ENCODE peak calls at places on chromosomes 6 and 20, in five cellular contexts. C, H, M, R and Z are unnamed samples.

GRCh38 chr20:4445331-4445730 is 276.4 kb upstream of the PRND start:
- DNase-seq in C (no peak), H (no peak), M (no peak), R (no peak), Z (no peak)

GRCh38 chr20:36297656-36298055 is 8.5 kb upstream of the DLGAP4 start:
- DNase-seq in C (no peak), H (no peak), M (no peak), R (no peak), Z (no peak)

GRCh38 chr20:6679086-6679485 is 88.4 kb upstream of the BMP2 start:
- DNase-seq in C (no peak), H (no peak), M (no peak), R (no peak), Z (no peak)

GRCh38 chr6:101392561-101393230 is 812 bp upstream of the GRIK2 start:
- DNase-seq in C (no peak), H (no peak), M (no peak), R (peak), Z (no peak)

GRCh38 chr6:10269814-10270472 is 144.9 kb downstream of the TFAP2A start:
- DNase-seq in C (peak), H (no peak), M (no peak), R (no peak), Z (peak)

GRCh38 chr20:59938696-59939051 is 1.4 kb downstream of the PPP1R3D start:
- DNase-seq in C (no peak), H (peak), M (no peak), R (no peak), Z (peak)

GRCh38 chr20:46635514-46636091 is 15.7 kb downstream of the SLC13A3 start:
- DNase-seq in C (no peak), H (no peak), M (no peak), R (no peak), Z (no peak)

GRCh38 chr6:37845026-37845911 is 25.7 kb downstream of the ZFAND3 start:
- DNase-seq in C (no peak), H (no peak), M (no peak), R (no peak), Z (no peak)

GRCh38 chr6:42292002-42292735 is 74.5 kb upstream of the MRPS10 start:
- DNase-seq in C (peak), H (peak), M (no peak), R (no peak), Z (peak)